ENCODE peak calls at places on chromosomes 2 and 18, in eight cellular contexts. M is GM13976, F is COR-L47, Q is Peyer's patch, N is hepatocyte, A is fibroblast of villous mesenchyme, O is NCI-H748 treated with DMSO at 0.1 percent for 48 hours, J is MCF 10A. W is an unnamed sample.

GRCh38 chr2:189782221-189782671 is 1.9 kb downstream of the ORMDL1 start:
- DNase-seq in A (peak), M (no peak), O (no peak), Q (no peak), J (peak), F (no peak), N (no peak), W (no peak)

GRCh38 chr18:29164020-29164706 is 987.2 kb upstream of the CDH2 start:
- DNase-seq in J (peak), N (peak), Q (no peak), M (no peak), O (no peak), A (peak), F (no peak), W (no peak)

GRCh38 chr2:54041135-54041534 is 70.3 kb upstream of the PSME4 start:
- DNase-seq in A (no peak), M (no peak), J (peak), Q (no peak), O (no peak), N (no peak), F (no peak), W (no peak)

GRCh38 chr2:10285578-10286198 is 17.0 kb upstream of the HPCAL1 start:
- DNase-seq in F (peak), M (no peak), J (peak), Q (peak), O (no peak), N (peak), A (peak), W (peak)

GRCh38 chr18:11533942-11534496 is 75.4 kb upstream of the SLC35G4 start:
- DNase-seq in A (no peak), M (no peak), N (no peak), O (no peak), F (no peak), Q (no peak), J (no peak), W (no peak)

GRCh38 chr2:101272045-101272784 is 19.5 kb downstream of the CNOT11 start:
- DNase-seq in O (no peak), N (no peak), J (no peak), M (peak), A (no peak), F (no peak), Q (no peak), W (no peak)

GRCh38 chr2:204586444-204587165 is 41.3 kb downstream of the PARD3B start:
- DNase-seq in M (no peak), Q (no peak), N (no peak), A (no peak), J (no peak), F (no peak), O (no peak), W (no peak)

GRCh38 chr2:129753261-129753660 is 226.2 kb upstream of the RAB6C start:
- DNase-seq in M (no peak), N (no peak), Q (no peak), O (no peak), A (no peak), J (no peak), F (no peak), W (no peak)

GRCh38 chr2:240522406-240522805 is 35.4 kb downstream of the ANKMY1 start:
- DNase-seq in A (no peak), Q (no peak), M (no peak), O (no peak), F (no peak), N (no peak), J (no peak), W (no peak)

GRCh38 chr2:42249887-42250286 is 80.7 kb downstream of the EML4 start:
- DNase-seq in A (no peak), O (peak), N (no peak), J (peak), Q (no peak), F (peak), M (no peak), W (peak)

GRCh38 chr2:73035899-73036778 is 35.4 kb downstream of the SFXN5 start:
- DNase-seq in M (no peak), F (no peak), O (no peak), N (no peak), A (no peak), J (no peak), Q (no peak), W (no peak)

GRCh38 chr2:9627310-9627709 is 3.5 kb downstream of the YWHAQ start:
- DNase-seq in O (no peak), J (no peak), F (no peak), Q (no peak), A (no peak), M (no peak), N (no peak), W (no peak)